ENCODE peak calls at places on chromosomes 7 and 10, in six cellular contexts. T, Z, M, D, A and C are unnamed samples. For H3K27me3, the result is how much of the 10 kb centered on the place peaks cover.

GRCh38 chr10:47309403-47310089 is 9.5 kb downstream of the GDF10 start:
- DNase-seq in D (no peak), A (no peak), M (no peak), T (no peak), Z (no peak), C (no peak)

GRCh38 chr10:74690393-74690792 is 136.0 kb upstream of the KAT6B start:
- DNase-seq in Z (no peak), T (no peak), D (no peak), M (no peak), A (no peak), C (no peak)

GRCh38 chr10:112361951-112362770 is 11.8 kb upstream of the ACSL5 start:
- DNase-seq in M (no peak), D (no peak), Z (peak), T (peak), A (peak), C (no peak)

GRCh38 chr10:33334839-33335549 is 527 bp upstream of the NRP1 start:
- DNase-seq in Z (peak), T (peak), M (peak), A (peak), D (peak), C (no peak)

GRCh38 chr7:129830949-129831348 is 121.8 kb downstream of the UBE2H start:
- DNase-seq in M (no peak), A (no peak), T (no peak), Z (no peak), D (peak), C (no peak)

GRCh38 chr7:17939111-17939669 is 1.1 kb downstream of the SNX13 start:
- DNase-seq in D (no peak), A (no peak), T (no peak), M (peak), Z (no peak), C (no peak)

GRCh38 chr10:132890301-132890700 is 52.1 kb downstream of the CFAP46 start:
- DNase-seq in Z (no peak), M (no peak), A (no peak), T (no peak), D (peak), C (no peak)

GRCh38 chr10:44714451-44714850 is 196.7 kb upstream of the TMEM72 start:
- DNase-seq in A (no peak), D (no peak), M (no peak), T (no peak), Z (no peak), C (no peak)

GRCh38 chr10:60399343-60399742 is 9.7 kb upstream of the ANK3 start:
- DNase-seq in A (no peak), Z (no peak), M (no peak), T (peak), D (no peak), C (no peak)

GRCh38 chr10:8211631-8212030 is 157.1 kb downstream of the GATA3 start:
- DNase-seq in D (no peak), A (no peak), Z (no peak), M (no peak), T (no peak), C (no peak)

GRCh38 chr10:114933588-114933987 is 4.4 kb upstream of the TRUB1 start:
- DNase-seq in M (no peak), D (no peak), Z (no peak), A (no peak), T (no peak), C (no peak)

GRCh38 chr10:50992356-50992866 is 81.9 kb upstream of the PRKG1 start:
- DNase-seq in Z (peak), A (no peak), M (no peak), D (no peak), T (no peak), C (no peak)

GRCh38 chr10:50990568-50991495 is 83.5 kb upstream of the PRKG1 start:
- DNase-seq in M (peak), D (peak), Z (peak), A (peak), T (peak), C (no peak)

GRCh38 chr10:50992972-50993766 is 81.1 kb upstream of the PRKG1 start:
- DNase-seq in M (peak), D (no peak), A (no peak), T (peak), Z (peak), C (no peak)

GRCh38 chr10:50991496-50992355 is 82.6 kb upstream of the PRKG1 start:
- DNase-seq in D (peak), Z (peak), T (peak), M (peak), A (peak), C (no peak)

GRCh38 chr10:50993817-50994251 is 80.5 kb upstream of the PRKG1 start:
- DNase-seq in A (peak), M (peak), Z (peak), D (no peak), T (no peak), C (no peak)
- H3K27ac ChIP-seq in A (peak), M (peak), Z (peak), D (peak), T (peak), C (no peak)

GRCh38 chr7:143504937-143505297 is 27.2 kb downstream of the TAS2R41 start:
- DNase-seq in M (no peak), T (no peak), A (no peak), D (no peak), Z (no peak), C (peak)

GRCh38 chr7:143504215-143504936 is 26.7 kb downstream of the TAS2R41 start:
- DNase-seq in Z (no peak), M (no peak), T (no peak), A (no peak), D (no peak), C (no peak)

GRCh38 chr7:143507534-143507933 is 29.9 kb downstream of the TAS2R41 start:
- DNase-seq in A (no peak), D (no peak), M (no peak), Z (no peak), T (no peak), C (no peak)

GRCh38 chr7:143505845-143506244 is 28.2 kb downstream of the TAS2R41 start:
- DNase-seq in T (no peak), Z (no peak), M (no peak), A (no peak), D (no peak), C (no peak)

DNA sequence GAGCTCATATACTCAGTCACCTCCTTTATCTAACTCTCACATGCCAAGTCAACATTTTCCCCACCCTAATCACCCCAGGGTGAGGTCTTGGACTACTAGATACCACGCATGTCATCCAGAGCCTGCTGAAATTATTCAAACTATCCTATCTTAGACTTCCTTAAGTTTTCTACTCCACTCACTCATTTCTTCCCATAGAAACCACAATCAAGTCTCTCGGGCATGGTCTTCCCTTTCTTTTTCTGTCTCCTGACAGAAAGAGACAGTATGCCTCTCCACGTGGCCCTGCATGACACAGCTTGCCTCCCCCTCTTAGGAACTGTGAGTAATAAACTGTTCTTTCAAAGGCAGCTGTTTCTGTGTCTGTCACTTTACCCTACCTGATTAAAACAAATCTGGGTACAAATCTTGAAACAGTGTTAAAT is 29.4 kb downstream of the TAS2R41 start:
- DNase-seq in T (no peak), D (no peak), M (no peak), Z (no peak), A (no peak), C (no peak)
- H3K27me3 ChIP-seq in T (under half), D (under half), M (under half), Z (under half), A (under half), C (under half)

DNA sequence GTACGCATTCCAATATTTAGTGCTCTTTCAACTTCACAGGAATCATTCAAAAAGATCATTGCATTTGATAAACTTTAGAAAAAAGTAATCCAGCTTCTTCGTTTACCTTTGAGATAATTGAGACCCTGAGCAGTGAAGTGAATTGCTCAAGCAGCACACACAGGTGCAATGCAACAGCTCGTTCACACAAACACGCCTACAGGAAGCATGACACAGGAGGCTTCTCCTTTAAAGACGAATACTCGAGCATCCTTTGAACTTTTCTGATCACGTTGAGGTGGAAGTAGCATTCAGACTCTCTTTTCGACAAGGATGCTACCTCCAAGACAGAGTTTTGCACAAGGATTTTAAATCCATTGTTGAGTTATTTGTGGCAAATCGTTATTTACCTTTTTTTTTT is 18.0 kb upstream of the RSU1 start:
- DNase-seq in M (no peak), Z (no peak), T (no peak), D (no peak), A (no peak), C (no peak)
- H3K4me3 ChIP-seq in M (no peak), Z (no peak), T (no peak), D (no peak), A (no peak), C (no peak)

DNA sequence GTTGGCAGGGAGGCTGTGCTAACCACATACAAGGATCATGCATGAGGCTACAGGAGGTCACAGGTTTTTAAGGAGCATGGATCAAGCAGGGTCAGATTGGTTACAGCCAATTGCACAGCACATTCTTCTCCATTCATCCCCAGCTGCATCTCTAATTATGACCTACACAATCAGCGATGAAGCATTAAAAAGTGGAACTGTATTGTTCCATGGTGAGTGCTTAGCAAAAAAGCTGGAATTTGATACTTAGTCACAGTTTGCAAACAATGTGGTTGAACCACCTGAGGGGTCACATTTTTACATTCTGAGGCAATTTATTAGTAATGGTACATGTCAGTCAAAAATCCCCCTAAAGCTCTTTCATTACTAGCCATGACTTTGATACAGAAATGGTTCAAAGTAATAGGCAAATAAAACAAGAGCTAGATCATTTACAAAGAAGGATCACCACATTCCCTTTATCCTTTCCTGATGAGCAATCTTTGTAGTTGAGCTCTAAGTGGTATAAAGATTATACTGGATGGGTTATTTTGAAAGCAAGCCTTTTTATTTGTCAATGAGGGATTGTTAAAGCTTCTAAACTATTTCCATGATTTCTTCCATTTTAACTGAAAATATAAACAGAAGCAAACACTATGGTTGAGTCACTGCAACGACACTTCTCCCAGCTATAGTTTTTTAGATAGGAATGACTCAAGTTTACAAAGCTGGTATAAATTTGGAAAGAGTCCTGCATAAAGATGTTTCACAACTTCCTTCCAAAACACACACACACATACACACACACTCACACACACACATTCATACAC is 217.8 kb upstream of the SEMA3A start:
- DNase-seq in A (no peak), T (no peak), M (peak), Z (no peak), D (no peak), C (no peak)
- H3K27ac ChIP-seq in A (no peak), T (no peak), M (peak), Z (no peak), D (no peak), C (no peak)